ENCODE peak calls at places on chromosomes 16 and 17, in nine cellular contexts. A is HEK293T; Z is effector CD8-positive, alpha-beta T cell; P is AG09319; G is A172; S is activated naive CD8-positive, alpha-beta T cell treated with anti-CD3 and anti-CD28 coated beads, Interleukin-2, amount 50 U/mL, for 24 hours; J is B cell; M is cerebellum; Q is endothelial cell. U is an unnamed sample.

GRCh38 chr16:69890114-69890890 is 60.8 kb upstream of the CLEC18A start:
- DNase-seq in S (no peak), J (no peak), M (peak), G (no peak), A (peak), Q (peak), P (peak), Z (no peak), U (no peak)

GRCh38 chr16:15907863-15908478 is 19.6 kb upstream of the CEP20 start:
- DNase-seq in M (no peak), Q (no peak), G (peak), S (peak), Z (no peak), A (peak), J (peak), P (no peak), U (peak)

GRCh38 chr17:65633988-65634387 is 72.5 kb upstream of the AXIN2 start:
- DNase-seq in P (no peak), S (no peak), A (no peak), M (no peak), G (no peak), J (no peak), Z (no peak), Q (no peak), U (no peak)

GRCh38 chr16:1978476-1979120 is 2.7 kb downstream of the NOXO1 start:
- DNase-seq in P (no peak), A (no peak), M (no peak), Z (no peak), S (no peak), G (no peak), J (no peak), Q (no peak), U (no peak)

GRCh38 chr16:15643453-15644305 is 725 bp upstream of the MARF1 start:
- DNase-seq in Z (no peak), S (peak), G (peak), A (peak), J (no peak), Q (no peak), M (peak), P (no peak), U (peak)

GRCh38 chr17:19398301-19399181 is 11.6 kb upstream of the MFAP4 start:
- DNase-seq in Z (no peak), P (no peak), J (no peak), Q (no peak), M (no peak), S (no peak), A (no peak), G (peak), U (no peak)

GRCh38 chr17:21425321-21425720 is 49.2 kb downstream of the KCNJ12 start:
- DNase-seq in P (no peak), Q (no peak), J (no peak), G (no peak), S (no peak), Z (no peak), A (no peak), M (no peak), U (no peak)

GRCh38 chr16:49376206-49376605 is 2.6 kb downstream of the C16orf78 start:
- DNase-seq in P (no peak), Z (no peak), S (no peak), Q (no peak), J (no peak), G (no peak), A (no peak), M (no peak), U (no peak)

GRCh38 chr17:65531508-65532431 is 29.7 kb downstream of the AXIN2 start:
- DNase-seq in Z (no peak), M (no peak), Q (no peak), J (no peak), G (no peak), P (peak), A (peak), S (no peak), U (peak)

GRCh38 chr16:57713596-57713995 is 19.0 kb downstream of the DRC7 start:
- DNase-seq in P (no peak), J (no peak), S (no peak), G (no peak), A (no peak), Q (no peak), M (no peak), Z (no peak), U (no peak)

GRCh38 chr16:57091990-57092785 is at the start of gene CPNE2:
- DNase-seq in Q (peak), M (peak), J (no peak), S (peak), Z (peak), G (no peak), P (no peak), A (peak), U (peak)

U was measured in naive thymus-derived CD8-positive, alpha-beta T cell.